ENCODE peak calls at places on chromosome 20, in five cellular contexts. R is RWPE1; H is GM03348; D is CD4-positive, alpha-beta T cell; J is GM19239. E is an unnamed sample.

GRCh38 chr20:31674895-31675827 is 37.4 kb downstream of the COX4I2 start:
- DNase-seq in H (peak; percentile 53), J (peak; percentile 59), D (peak; percentile 49), R (peak; percentile 84), E (peak; percentile 75)

GRCh38 chr20:47379433-47380150 is 23.1 kb upstream of the ZMYND8 start:
- DNase-seq in D (no peak), J (no peak), R (no peak), H (no peak), E (peak; percentile 85)

GRCh38 chr20:10079964-10080363 is 45.2 kb downstream of the ANKEF1 start:
- DNase-seq in R (peak; percentile 93), H (peak; percentile 12), J (no peak), D (no peak), E (peak; percentile 85)

GRCh38 chr20:20318318-20319161 is 49.4 kb upstream of the INSM1 start:
- DNase-seq in H (peak; percentile 46), R (no peak), J (no peak), D (no peak), E (peak; percentile 21)

GRCh38 chr20:48631114-48632016 is 196.4 kb downstream of the PREX1 start:
- DNase-seq in H (peak; percentile 44), D (no peak), R (peak; percentile 67), J (no peak), E (peak; percentile 17)

GRCh38 chr20:63664861-63665594 is 6.9 kb downstream of the RTEL1 start:
- DNase-seq in J (no peak), R (no peak), D (no peak), H (no peak), E (no peak)

GRCh38 chr20:54432966-54433365 is 42.4 kb upstream of the DOK5 start:
- DNase-seq in D (no peak), H (no peak), J (no peak), R (no peak), E (no peak)

GRCh38 chr20:38426006-38426405 is 9.1 kb downstream of the SNHG17 start:
- DNase-seq in H (peak; percentile 91), R (peak; percentile 97), D (no peak), J (no peak), E (peak; percentile 98)

GRCh38 chr20:61640171-61640570 is 388.1 kb downstream of the CDH4 start:
- DNase-seq in R (peak; percentile 78), D (no peak), J (no peak), H (peak; percentile 88), E (peak; percentile 71)

GRCh38 chr20:47782920-47783552 is 2.2 kb downstream of the SULF2 start:
- DNase-seq in R (no peak), J (no peak), H (no peak), D (no peak), E (no peak)

GRCh38 chr20:44970243-44970757 is 4.0 kb downstream of the STK4 start:
- DNase-seq in D (no peak), R (no peak), H (no peak), J (no peak), E (no peak)

GRCh38 chr20:10696650-10697049 is 22.9 kb upstream of the JAG1 start:
- DNase-seq in D (no peak), H (no peak), J (peak; percentile 26), R (no peak), E (no peak)

GRCh38 chr20:3681931-3682820 is at the start of gene ADAM33:
- DNase-seq in J (no peak), H (peak; percentile 83), R (no peak), D (no peak), E (peak; percentile 64)

E was measured in GM23248.